ENCODE peak calls at places on chromosomes 4 and X, in eight cellular contexts. R is activated CD4-positive, alpha-beta memory T cell treated with anti-CD3 and anti-CD28 coated beads for 36 hours; Y is NCI-H1436 treated with DMSO at 0.1 percent for 48 hours; A is hippocampal formation; W is NCI-H446; M is osteocyte; N is endothelial cell; Q is activated CD4-positive, alpha-beta T cell treated with anti-CD3 and anti-CD28 coated beads, Interleukin-2, amount 50 U/mL, for 24 hours. F is an unnamed sample.

GRCh38 chrX:120235284-120235683 is 15.3 kb upstream of the ZBTB33 start:
- DNase-seq in R (no peak), Y (no peak), A (no peak), W (no peak), M (no peak), N (no peak), Q (no peak), F (no peak)

GRCh38 chr4:182871616-182872015 is 45.6 kb downstream of the DCTD start:
- DNase-seq in R (no peak), Y (no peak), A (no peak), W (no peak), M (no peak), N (no peak), Q (no peak), F (no peak)

GRCh38 chr4:155616112-155616511 is 50.5 kb upstream of the GUCY1A1 start:
- DNase-seq in R (no peak), Y (no peak), A (no peak), W (no peak), M (no peak), N (no peak), Q (no peak), F (no peak)

GRCh38 chr4:170581322-170581721 is 491.6 kb upstream of the AADAT start:
- DNase-seq in R (no peak), Y (no peak), A (no peak), W (no peak), M (no peak), N (no peak), Q (no peak), F (no peak)

GRCh38 chr4:39970559-39971270 is 7.0 kb downstream of the PDS5A start:
- DNase-seq in R (no peak), Y (no peak), A (no peak), W (no peak), M (no peak), N (no peak), Q (no peak), F (peak)

GRCh38 chr4:26785766-26786165 is 74.9 kb upstream of the STIM2 start:
- DNase-seq in R (no peak), Y (no peak), A (no peak), W (no peak), M (no peak), N (no peak), Q (no peak), F (no peak)

GRCh38 chr4:89800012-89800516 is 36.9 kb downstream of the SNCA start:
- DNase-seq in R (no peak), Y (no peak), A (no peak), W (no peak), M (no peak), N (no peak), Q (no peak), F (no peak)

GRCh38 chr4:108878781-108879180 is 115.9 kb upstream of the ETNPPL start:
- DNase-seq in R (no peak), Y (no peak), A (no peak), W (no peak), M (no peak), N (no peak), Q (no peak), F (no peak)

GRCh38 chr4:22301253-22301652 is 214.6 kb downstream of the ADGRA3 start:
- DNase-seq in R (no peak), Y (no peak), A (no peak), W (no peak), M (no peak), N (no peak), Q (no peak), F (no peak)

GRCh38 chr4:146582864-146583263 is 55.8 kb upstream of the POU4F2 start:
- DNase-seq in R (no peak), Y (no peak), A (no peak), W (no peak), M (no peak), N (peak), Q (no peak), F (no peak)

GRCh38 chr4:84492737-84493091 is 6.4 kb downstream of the NKX6-1 start:
- DNase-seq in R (no peak), Y (no peak), A (no peak), W (no peak), M (no peak), N (no peak), Q (no peak), F (no peak)

GRCh38 chr4:75497133-75497532 is 17.1 kb downstream of the RCHY1 start:
- DNase-seq in R (no peak), Y (no peak), A (no peak), W (no peak), M (no peak), N (no peak), Q (no peak), F (no peak)

GRCh38 chr4:140626982-140627381 is 58.2 kb upstream of the UCP1 start:
- DNase-seq in R (no peak), Y (no peak), A (no peak), W (no peak), M (no peak), N (no peak), Q (no peak), F (no peak)

GRCh38 chr4:96986800-96987199 is 1146.9 kb downstream of the PDHA2 start:
- DNase-seq in R (no peak), Y (no peak), A (no peak), W (no peak), M (no peak), N (no peak), Q (no peak), F (no peak)

GRCh38 chr4:37981844-37982720 is 21.9 kb downstream of the PTTG2 start:
- DNase-seq in R (no peak), Y (no peak), A (no peak), W (no peak), M (no peak), N (no peak), Q (no peak), F (no peak)

GRCh38 chrX:74246524-74246923 is 57.5 kb upstream of the ZCCHC13 start:
- DNase-seq in R (no peak), Y (no peak), A (no peak), W (no peak), M (no peak), N (no peak), Q (no peak), F (no peak)

GRCh38 chr4:112895785-112896184 is 153.7 kb upstream of the ANK2 start:
- DNase-seq in R (peak), Y (no peak), A (peak), W (peak), M (no peak), N (no peak), Q (no peak), F (no peak)

GRCh38 chr4:26299254-26299882 is 21.4 kb upstream of the RBPJ start:
- DNase-seq in R (no peak), Y (no peak), A (no peak), W (no peak), M (no peak), N (no peak), Q (no peak), F (no peak)

GRCh38 chr4:155208258-155209054 is at the start of gene NPY2R:
- DNase-seq in R (no peak), Y (no peak), A (no peak), W (no peak), M (peak), N (peak), Q (no peak), F (no peak)

GRCh38 chr4:5638316-5638715 is 70.0 kb downstream of the EVC2 start:
- DNase-seq in R (no peak), Y (no peak), A (no peak), W (no peak), M (no peak), N (no peak), Q (no peak), F (no peak)

GRCh38 chr4:99321241-99322191 is at the start of gene ADH1B:
- DNase-seq in R (no peak), Y (no peak), A (no peak), W (no peak), M (no peak), N (no peak), Q (no peak), F (no peak)

GRCh38 chr4:125368161-125368560 is 53.4 kb downstream of the FAT4 start:
- DNase-seq in R (no peak), Y (no peak), A (no peak), W (peak), M (no peak), N (no peak), Q (no peak), F (no peak)

GRCh38 chr4:5874811-5875465 is 17.9 kb downstream of the CRMP1 start:
- DNase-seq in R (no peak), Y (no peak), A (no peak), W (peak), M (no peak), N (no peak), Q (no peak), F (no peak)

GRCh38 chr4:137558951-137559350 is 26.7 kb upstream of the PCDH18 start:
- DNase-seq in R (no peak), Y (no peak), A (no peak), W (no peak), M (no peak), N (no peak), Q (no peak), F (no peak)

GRCh38 chrX:150127216-150127615 is 188.9 kb upstream of the EOLA2 start:
- DNase-seq in R (no peak), Y (no peak), A (no peak), W (no peak), M (no peak), N (no peak), Q (no peak), F (no peak)

GRCh38 chrX:140057001-140057411 is 91.7 kb upstream of the CXorf66 start:
- DNase-seq in R (peak), Y (no peak), A (peak), W (no peak), M (no peak), N (peak), Q (peak), F (no peak)

GRCh38 chrX:37779857-37780256 is at the start of gene CYBB:
- DNase-seq in R (no peak), Y (no peak), A (no peak), W (no peak), M (no peak), N (no peak), Q (no peak), F (no peak)

GRCh38 chr4:142955501-142955900 is 109.4 kb upstream of the INPP4B start:
- DNase-seq in R (no peak), Y (no peak), A (no peak), W (no peak), M (no peak), N (no peak), Q (no peak), F (no peak)

GRCh38 chr4:1541449-1542225 is 135.4 kb upstream of the NKX1-1 start:
- DNase-seq in R (no peak), Y (no peak), A (no peak), W (no peak), M (no peak), N (no peak), Q (no peak), F (no peak)

GRCh38 chr4:39621582-39621981 is 17.1 kb downstream of the SMIM14 start:
- DNase-seq in R (no peak), Y (no peak), A (no peak), W (no peak), M (no peak), N (no peak), Q (no peak), F (no peak)

GRCh38 chrX:122572461-122572860 is 611.6 kb upstream of the GRIA3 start:
- DNase-seq in R (no peak), Y (no peak), A (no peak), W (no peak), M (no peak), N (no peak), Q (no peak), F (no peak)